ENCODE peak calls at places on chromosomes 6 and 20, in ten cellular contexts. K, F, C, Y, H, O, Z, I, D and V are unnamed samples.
A peak's percentile ranks its signal among the peaks of the same experiment; 100 is the strongest.

GRCh38 chr20:59526242-59527225 is 77.8 kb upstream of the PHACTR3 start:
- DNase-seq in K (peak; percentile 8), F (no peak), C (no peak), Y (no peak), H (no peak), O (no peak), Z (no peak), I (no peak), D (peak; percentile 62), V (no peak)

GRCh38 chr20:59933296-59933848 is at the start of gene SYCP2:
- DNase-seq in K (peak; percentile 35), F (peak; percentile 9), C (peak; percentile 43), Y (peak; percentile 65), H (peak; percentile 67), O (peak; percentile 80), Z (no peak), I (peak; percentile 88), D (no peak), V (no peak)

GRCh38 chr6:144449911-144450690 is 165.0 kb downstream of the UTRN start:
- DNase-seq in K (no peak), F (no peak), C (no peak), Y (no peak), H (no peak), O (no peak), Z (no peak), I (no peak), D (no peak), V (no peak)

GRCh38 chr6:5507056-5507722 is 245.9 kb downstream of the FARS2 start:
- DNase-seq in K (no peak), F (no peak), C (no peak), Y (no peak), H (no peak), O (peak; percentile 79), Z (no peak), I (no peak), D (no peak), V (no peak)

GRCh38 chr6:128242765-128243403 is 277.5 kb downstream of the PTPRK start:
- DNase-seq in K (peak; percentile 60), F (no peak), C (no peak), Y (no peak), H (no peak), O (no peak), Z (no peak), I (no peak), D (no peak), V (no peak)

GRCh38 chr6:166770216-166771116 is 143.4 kb upstream of the RPS6KA2 start:
- DNase-seq in K (no peak), F (no peak), C (no peak), Y (no peak), H (no peak), O (no peak), Z (no peak), I (no peak), D (no peak), V (peak; percentile 4)

GRCh38 chr6:89081129-89081422 is 525 bp downstream of the PNRC1 start:
- DNase-seq in K (no peak), F (no peak), C (no peak), Y (no peak), H (no peak), O (no peak), Z (no peak), I (no peak), D (peak; percentile 89), V (no peak)

GRCh38 chr6:46011241-46012085 is 4.2 kb downstream of the CLIC5 start:
- DNase-seq in K (no peak), F (no peak), C (peak; percentile 64), Y (peak; percentile 67), H (peak; percentile 17), O (peak; percentile 93), Z (no peak), I (no peak), D (no peak), V (peak; percentile 9)

GRCh38 chr6:159969204-159969912 is 476 bp downstream of the IGF2R start:
- DNase-seq in K (peak; percentile 38), F (peak; percentile 71), C (no peak), Y (peak; percentile 42), H (peak; percentile 49), O (peak; percentile 42), Z (no peak), I (peak; percentile 88), D (peak; percentile 90), V (peak; percentile 65)

GRCh38 chr6:7624781-7625710 is 35.0 kb downstream of the SNRNP48 start:
- DNase-seq in K (no peak), F (no peak), C (no peak), Y (no peak), H (no peak), O (no peak), Z (peak; percentile 26), I (no peak), D (no peak), V (no peak)

GRCh38 chr6:32449088-32449736 is 9.5 kb downstream of the HLA-DRA start:
- DNase-seq in K (no peak), F (no peak), C (no peak), Y (no peak), H (no peak), O (no peak), Z (no peak), I (no peak), D (no peak), V (no peak)

GRCh38 chr20:18032977-18033892 is 24.5 kb downstream of the OVOL2 start:
- DNase-seq in K (no peak), F (peak; percentile 19), C (peak; percentile 85), Y (no peak), H (no peak), O (no peak), Z (no peak), I (peak; percentile 16), D (no peak), V (no peak)
- TF ChIP-seq CTCF in K (peak; percentile 17), F (peak; percentile 20), C (no peak), Y (no peak), H (no peak), O (no peak), Z (no peak), I (no peak), D (no peak), V (peak; percentile 35)

GRCh38 chr6:134741193-134741521 is 208.7 kb downstream of the ALDH8A1 start:
- DNase-seq in K (no peak), F (peak; percentile 45), C (no peak), Y (no peak), H (no peak), O (peak; percentile 3), Z (no peak), I (no peak), D (no peak), V (peak; percentile 7)
- TF ChIP-seq CTCF in K (peak; percentile 9), F (peak; percentile 42), C (no peak), Y (no peak), H (peak; percentile 47), O (peak; percentile 9), Z (no peak), I (no peak), D (no peak), V (no peak)

GRCh38 chr20:56207656-56208055 is 40.9 kb upstream of the MC3R start:
- DNase-seq in K (no peak), F (no peak), C (no peak), Y (no peak), H (no peak), O (no peak), Z (no peak), I (no peak), D (no peak), V (no peak)

GRCh38 chr20:56204206-56204605 is 44.3 kb upstream of the MC3R start:
- DNase-seq in K (no peak), F (no peak), C (no peak), Y (no peak), H (no peak), O (no peak), Z (no peak), I (no peak), D (no peak), V (no peak)

GRCh38 chr20:56200456-56200855 is 48.1 kb upstream of the MC3R start:
- DNase-seq in K (no peak), F (no peak), C (no peak), Y (no peak), H (no peak), O (peak; percentile 10), Z (peak; percentile 17), I (no peak), D (no peak), V (no peak)

GRCh38 chr20:56205350-56205749 is 43.2 kb upstream of the MC3R start:
- DNase-seq in K (no peak), F (no peak), C (no peak), Y (no peak), H (no peak), O (no peak), Z (no peak), I (no peak), D (no peak), V (no peak)

DNA sequence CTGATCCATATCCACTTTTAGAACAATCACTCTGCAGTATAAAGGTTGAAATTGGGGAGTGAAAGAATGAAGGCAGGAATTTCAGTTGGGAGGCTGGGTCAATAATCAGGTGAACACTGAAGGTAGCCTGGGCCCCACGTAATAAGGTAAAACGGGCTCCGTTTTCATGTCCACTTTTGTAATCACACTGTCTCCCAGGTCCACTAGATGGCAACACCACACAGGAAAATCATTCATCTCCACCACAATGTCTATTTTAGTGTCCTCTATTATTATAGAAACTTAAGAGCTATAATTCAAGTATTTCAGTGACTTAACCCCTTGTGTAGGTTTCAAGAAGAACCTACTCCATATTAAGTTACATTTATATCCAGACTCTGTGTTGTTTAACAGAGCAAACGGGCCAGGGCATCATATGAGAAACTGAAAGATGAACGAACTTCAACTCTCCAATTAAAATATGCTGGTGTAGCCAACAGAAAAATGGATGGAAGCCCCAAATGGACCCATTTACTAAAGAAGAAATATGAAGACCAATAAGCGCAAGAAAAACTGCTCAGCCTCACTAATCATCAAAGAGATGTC is 45.9 kb upstream of the MC3R start:
- DNase-seq in K (peak; percentile 10), F (no peak), C (no peak), Y (no peak), H (no peak), O (no peak), Z (no peak), I (no peak), D (no peak), V (no peak)
- TF ChIP-seq CTCF in K (peak; percentile 32), F (no peak), C (no peak), Y (no peak), H (peak; percentile 48), O (no peak), Z (no peak), I (no peak), D (peak; percentile 23), V (no peak)

GRCh38 chr6:82331031-82331773 is 32.4 kb upstream of the TPBG start:
- DNase-seq in K (peak; percentile 29), F (no peak), C (no peak), Y (no peak), H (no peak), O (peak; percentile 42), Z (no peak), I (no peak), D (no peak), V (no peak)
- TF ChIP-seq CTCF in K (peak; percentile 31), F (no peak), C (no peak), Y (no peak), H (no peak), O (peak; percentile 38), Z (no peak), I (no peak), D (no peak), V (no peak)

DNA sequence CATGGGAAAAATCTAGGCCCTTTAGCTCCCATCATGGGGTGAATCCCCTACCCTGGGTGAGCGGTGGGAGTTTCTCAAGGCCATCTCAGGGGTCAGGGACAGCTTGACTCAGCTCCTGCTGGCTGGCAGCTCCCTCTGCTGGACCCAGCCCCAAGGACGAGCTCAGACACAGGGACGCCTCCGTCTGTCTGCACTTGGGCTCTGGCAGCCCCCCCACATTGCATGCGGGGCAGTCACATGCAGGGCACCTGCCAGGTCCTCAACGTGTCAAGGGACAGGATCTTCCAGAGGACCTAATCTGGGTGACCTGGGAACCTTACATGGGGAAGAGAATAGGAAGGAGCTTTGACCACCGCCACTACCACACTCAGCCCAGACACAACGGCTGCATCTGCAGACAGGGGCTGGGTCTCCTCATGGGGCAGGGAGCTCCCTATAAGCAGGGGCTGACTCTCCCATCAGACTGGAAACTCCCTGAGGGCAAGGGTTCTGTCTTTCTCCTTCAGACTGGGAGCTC is 173.4 kb downstream of the MRPL14 start:
- DNase-seq in K (no peak), F (peak; percentile 49), C (no peak), Y (no peak), H (peak; percentile 73), O (no peak), Z (no peak), I (peak; percentile 57), D (no peak), V (peak; percentile 33)
- TF ChIP-seq CTCF in K (peak; percentile 37), F (peak; percentile 34), C (no peak), Y (no peak), H (peak; percentile 57), O (no peak), Z (no peak), I (no peak), D (no peak), V (no peak)